ENCODE peak calls at places on chromosomes 11 and 22, in five cellular contexts. N is globus pallidus, E is T1000, F is OCI-M1, A is NCI-H1105 treated with DMSO at 0.1 percent for 48 hours. T is an unnamed sample.

GRCh38 chr11:37786214-37786755 is 1188.2 kb upstream of the RAG2 start:
- DNase-seq in N (no peak), E (no peak), F (no peak), A (no peak), T (no peak)

GRCh38 chr11:45079943-45080719 is 66.3 kb upstream of the PRDM11 start:
- DNase-seq in E (no peak), N (peak; percentile 48), F (no peak), A (no peak), T (no peak)

GRCh38 chr11:10694481-10695239 is 1.1 kb upstream of the IRAG1 start:
- DNase-seq in F (no peak), E (no peak), N (no peak), A (no peak), T (no peak)

GRCh38 chr11:122178795-122179194 is 62.8 kb upstream of the BLID start:
- DNase-seq in F (no peak), A (no peak), N (no peak), E (no peak), T (no peak)

GRCh38 chr11:75169101-75169885 is 18.4 kb downstream of the SLCO2B1 start:
- DNase-seq in A (no peak), E (no peak), N (no peak), F (no peak), T (no peak)

GRCh38 chr11:296976-297665 is 2.2 kb downstream of the IFITM5 start:
- DNase-seq in N (no peak), E (no peak), F (no peak), A (no peak), T (no peak)

GRCh38 chr11:12106101-12106500 is 4.3 kb upstream of the MICAL2 start:
- DNase-seq in N (no peak), E (no peak), A (no peak), F (no peak), T (no peak)

GRCh38 chr11:126282361-126282741 is 542 bp upstream of the TIRAP start:
- DNase-seq in A (peak; percentile 56), N (peak; percentile 36), F (no peak), E (no peak), T (peak; percentile 33)

GRCh38 chr11:1892116-1892515 is 421 bp upstream of the PRR33 start:
- DNase-seq in E (no peak), A (no peak), F (no peak), N (no peak), T (no peak)

GRCh38 chr11:115222863-115223530 is 281.2 kb downstream of the CADM1 start:
- DNase-seq in E (no peak), A (no peak), F (no peak), N (no peak), T (no peak)

GRCh38 chr11:117690484-117691205 is 106.4 kb downstream of the DSCAML1 start:
- DNase-seq in E (no peak), N (no peak), A (no peak), F (peak; percentile 36), T (no peak)

GRCh38 chr22:41526802-41527799 is 17.2 kb downstream of the POLR3H start:
- DNase-seq in E (peak; percentile 30), A (no peak), F (peak; percentile 56), N (peak; percentile 67), T (peak; percentile 85)

GRCh38 chr11:118699508-118700220 is 20.2 kb upstream of the TREH start:
- DNase-seq in F (no peak), N (no peak), A (no peak), E (no peak), T (no peak)

GRCh38 chr11:102467080-102467708 is 14.6 kb upstream of the TMEM123 start:
- DNase-seq in E (no peak), F (no peak), N (no peak), A (no peak), T (no peak)

GRCh38 chr11:69971741-69972140 is 106.4 kb upstream of the ANO1 start:
- DNase-seq in A (no peak), N (no peak), E (no peak), F (no peak), T (no peak)

GRCh38 chr22:35432226-35432905 is 32.4 kb downstream of the MCM5 start:
- DNase-seq in N (no peak), F (no peak), E (no peak), A (no peak), T (no peak)

GRCh38 chr11:122981388-122982264 is at the start of gene BSX:
- DNase-seq in N (peak; percentile 20), A (no peak), E (peak; percentile 5), F (peak; percentile 74), T (peak; percentile 45)

T was measured in erythroblast.